ENCODE peak calls at places on chromosomes 4 and X, in five cellular contexts. B is posterior cingulate gyrus, O is upper lobe of right lung, I is AG09319, J is NCI-H460. E is an unnamed sample.

GRCh38 chr4:89482248-89482647 is 174.6 kb upstream of the GPRIN3 start:
- DNase-seq in B (no peak), J (peak), I (no peak), O (no peak), E (no peak)

GRCh38 chr4:67288964-67289363 is 256.3 kb downstream of the CENPC start:
- DNase-seq in O (no peak), J (peak), B (no peak), I (no peak), E (no peak)

GRCh38 chr4:17817027-17817426 is 6.2 kb downstream of the NCAPG start:
- DNase-seq in J (peak), B (no peak), O (no peak), I (peak), E (peak)

GRCh38 chrX:98459669-98460068 is 1576.0 kb downstream of the RPA4 start:
- DNase-seq in J (no peak), B (no peak), O (no peak), I (no peak), E (no peak)

GRCh38 chrX:1592128-1592862 is 891 bp downstream of the AKAP17A start:
- DNase-seq in I (no peak), J (no peak), B (peak), O (peak), E (no peak)

GRCh38 chrX:5708209-5708608 is 520.5 kb downstream of the NLGN4X start:
- DNase-seq in B (no peak), J (no peak), O (no peak), I (no peak), E (no peak)

GRCh38 chr4:183867247-183867646 is 37.9 kb upstream of the STOX2 start:
- DNase-seq in O (no peak), I (no peak), J (no peak), B (no peak), E (no peak)

GRCh38 chr4:100022792-100023222 is 72.7 kb upstream of the H2AZ1 start:
- DNase-seq in O (no peak), I (no peak), B (no peak), J (no peak), E (no peak)

GRCh38 chrX:110402091-110402854 is 43.6 kb downstream of the RTL9 start:
- DNase-seq in I (no peak), B (no peak), O (no peak), J (no peak), E (no peak)